ENCODE peak calls at places on chromosomes 16 and 17, in nine cellular contexts. I, C, G, M, U, N, V, Z and R are unnamed samples.

GRCh38 chr17:29357821-29358232 is 32.3 kb upstream of the TAOK1 start:
- DNase-seq in I (peak; percentile 12), C (no peak), G (no peak), M (peak; percentile 48), U (no peak), N (no peak), V (no peak), Z (no peak), R (no peak)

GRCh38 chr17:40564883-40565744 is at the start of gene CCR7:
- DNase-seq in I (no peak), C (no peak), G (peak; percentile 38), M (no peak), U (peak; percentile 75), N (no peak), V (no peak), Z (no peak), R (no peak)

GRCh38 chr17:73650147-73650546 is 5.9 kb upstream of the SDK2 start:
- DNase-seq in I (peak; percentile 11), C (peak; percentile 71), G (peak; percentile 77), M (no peak), U (peak; percentile 59), N (peak; percentile 58), V (no peak), Z (no peak), R (peak; percentile 64)

GRCh38 chr17:52606590-52606989 is 448.1 kb upstream of the CA10 start:
- DNase-seq in I (no peak), C (no peak), G (no peak), M (no peak), U (no peak), N (no peak), V (no peak), Z (no peak), R (no peak)

GRCh38 chr17:39629494-39629880 is 2.7 kb downstream of the PPP1R1B start:
- DNase-seq in I (no peak), C (no peak), G (no peak), M (no peak), U (no peak), N (no peak), V (no peak), Z (no peak), R (no peak)

GRCh38 chr17:66472123-66472522 is 169.7 kb downstream of the PRKCA start:
- DNase-seq in I (no peak), C (no peak), G (no peak), M (no peak), U (no peak), N (no peak), V (no peak), Z (no peak), R (no peak)

GRCh38 chr17:42120161-42121065 is 754 bp downstream of the KAT2A start:
- DNase-seq in I (no peak), C (peak; percentile 67), G (peak; percentile 85), M (no peak), U (peak; percentile 48), N (no peak), V (no peak), Z (no peak), R (peak; percentile 79)

GRCh38 chr17:1638171-1638583 is 7.4 kb downstream of the SCARF1 start:
- DNase-seq in I (no peak), C (no peak), G (no peak), M (no peak), U (no peak), N (no peak), V (no peak), Z (no peak), R (peak; percentile 79)

GRCh38 chr16:56041556-56042140 is 149.6 kb upstream of the GNAO1 start:
- DNase-seq in I (peak; percentile 36), C (peak; percentile 86), G (peak; percentile 78), M (no peak), U (peak; percentile 10), N (peak; percentile 72), V (no peak), Z (peak; percentile 16), R (peak; percentile 76)

GRCh38 chr16:56042416-56042815 is 148.9 kb upstream of the GNAO1 start:
- DNase-seq in I (no peak), C (no peak), G (no peak), M (no peak), U (no peak), N (no peak), V (no peak), Z (no peak), R (no peak)

DNA sequence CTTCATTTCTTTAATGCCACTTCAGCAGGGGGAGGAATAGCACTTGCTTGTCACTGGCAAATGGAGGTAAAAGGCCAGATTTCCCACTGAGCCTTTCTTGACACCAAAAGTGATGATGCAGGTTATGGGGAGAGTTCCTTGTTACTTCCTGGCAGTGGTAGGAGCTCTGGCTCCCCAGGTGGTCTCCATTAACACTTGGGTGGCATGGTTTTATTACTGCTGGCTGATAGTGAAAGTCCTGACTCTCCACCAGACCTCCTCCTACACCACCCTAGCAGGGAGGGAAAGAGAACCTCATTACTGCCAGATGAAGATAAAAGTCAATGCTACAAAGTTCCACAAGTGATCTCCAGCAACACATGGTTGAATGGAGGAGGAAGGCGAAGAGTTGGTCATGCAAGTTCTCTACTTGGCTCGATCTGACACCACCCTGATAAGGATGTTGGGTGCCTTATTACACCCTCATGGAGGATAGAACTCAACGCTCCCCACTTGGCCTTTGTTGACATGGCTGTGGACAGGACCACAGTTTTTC is 152.7 kb upstream of the GNAO1 start:
- DNase-seq in I (no peak), C (no peak), G (no peak), M (no peak), U (no peak), N (no peak), V (no peak), Z (no peak), R (no peak)
- H3K4me2 ChIP-seq in I (no peak overlapping the region), C (no peak overlapping the region), G (no peak overlapping the region), M (no peak overlapping the region), U (no peak overlapping the region), N (no peak overlapping the region), V (no peak overlapping the region), Z (no peak overlapping the region), R (no peak overlapping the region)

DNA sequence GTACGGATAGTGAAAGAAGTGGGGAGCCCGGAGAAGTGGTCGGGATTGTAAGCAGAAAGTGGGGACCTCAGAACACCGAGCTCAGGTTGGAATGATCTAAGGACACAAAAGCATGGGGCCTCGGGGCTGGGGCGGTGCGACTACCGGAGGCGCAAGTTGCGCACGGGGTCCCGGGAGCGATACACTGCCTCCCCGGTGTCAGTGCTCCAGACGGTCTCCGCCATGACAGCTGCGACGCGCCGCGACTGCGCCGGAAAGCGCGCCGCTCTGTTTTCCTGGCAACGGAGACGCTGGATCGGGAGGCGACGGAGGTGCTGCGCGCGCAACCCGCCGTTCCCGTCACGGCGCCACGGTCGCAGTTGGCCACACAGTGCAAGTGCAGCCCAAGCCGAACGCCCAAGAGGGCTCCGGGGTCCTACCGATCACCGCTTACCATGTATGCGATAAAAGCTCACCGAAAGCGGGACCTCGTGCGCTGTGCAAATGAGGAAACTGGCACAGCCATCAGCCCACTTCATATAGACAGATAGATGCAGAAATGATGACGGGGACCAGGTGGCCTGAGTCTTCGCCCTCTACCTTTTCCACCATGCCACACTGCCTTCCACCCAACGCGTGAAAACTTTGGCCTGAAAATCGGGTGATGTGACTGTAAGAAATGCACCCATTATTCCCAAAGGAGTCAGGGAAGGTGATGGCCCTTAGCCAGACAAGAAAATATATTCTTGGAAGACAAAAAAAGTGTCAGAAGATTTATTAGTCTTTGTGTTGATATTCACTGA is at the start of gene MKS1:
- DNase-seq in I (peak; percentile 87), C (peak; percentile 95), G (peak; percentile 99), M (peak; percentile 83), U (peak; percentile 70), N (peak; percentile 98), V (peak; percentile 94), Z (peak; percentile 94), R (peak; percentile 98)
- H3K27ac ChIP-seq in I (peak within 1 kb of the TSS; percentile 70), C (peak within 1 kb of the TSS; percentile 90), G (no peak within 1 kb of the TSS), M (peak within 1 kb of the TSS; percentile 71), U (no peak within 1 kb of the TSS), N (peak within 1 kb of the TSS; percentile 39), V (peak within 1 kb of the TSS; percentile 48), Z (no peak within 1 kb of the TSS), R (no peak within 1 kb of the TSS)

GRCh38 chr16:74558873-74559272 is 48.0 kb downstream of the GLG1 start:
- DNase-seq in I (peak; percentile 37), C (no peak), G (no peak), M (no peak), U (no peak), N (no peak), V (no peak), Z (no peak), R (no peak)

GRCh38 chr16:74563828-74564263 is 43.1 kb downstream of the GLG1 start:
- DNase-seq in I (peak; percentile 50), C (no peak), G (no peak), M (peak; percentile 65), U (no peak), N (peak; percentile 48), V (no peak), Z (peak; percentile 52), R (no peak)

GRCh38 chr16:74562117-74562516 is 44.8 kb downstream of the GLG1 start:
- DNase-seq in I (no peak), C (no peak), G (no peak), M (no peak), U (no peak), N (no peak), V (no peak), Z (no peak), R (no peak)

GRCh38 chr16:74560912-74561311 is 46.0 kb downstream of the GLG1 start:
- DNase-seq in I (no peak), C (no peak), G (no peak), M (no peak), U (no peak), N (no peak), V (no peak), Z (no peak), R (no peak)

GRCh38 chr16:74561626-74562025 is 45.3 kb downstream of the GLG1 start:
- DNase-seq in I (no peak), C (no peak), G (no peak), M (no peak), U (no peak), N (no peak), V (peak; percentile 46), Z (no peak), R (no peak)
- H3K79me2 ChIP-seq in I (peaks cover 94% of the 10 kb centered on the region), C (peaks cover 99% of the 10 kb centered on the region), G (peaks cover 16% of the 10 kb centered on the region), M (peaks cover 25% of the 10 kb centered on the region), U (peaks cover 32% of the 10 kb centered on the region), N (peaks cover 93% of the 10 kb centered on the region), V (peaks cover 55% of the 10 kb centered on the region), Z (peaks cover 72% of the 10 kb centered on the region), R (peaks cover 96% of the 10 kb centered on the region)

GRCh38 chr17:6755731-6756184 is at the start of gene XAF1:
- DNase-seq in I (no peak), C (no peak), G (no peak), M (no peak), U (peak; percentile 27), N (no peak), V (peak; percentile 78), Z (peak; percentile 32), R (no peak)

GRCh38 chr17:6753565-6753964 is 2.3 kb upstream of the XAF1 start:
- DNase-seq in I (no peak), C (no peak), G (no peak), M (peak; percentile 19), U (no peak), N (no peak), V (peak; percentile 74), Z (no peak), R (peak; percentile 61)

GRCh38 chr17:6753006-6753445 is 2.8 kb upstream of the XAF1 start:
- DNase-seq in I (peak; percentile 66), C (peak; percentile 56), G (peak; percentile 63), M (peak; percentile 94), U (peak; percentile 5), N (peak; percentile 11), V (peak; percentile 87), Z (peak; percentile 60), R (peak; percentile 57)

GRCh38 chr17:6756425-6757012 is 673 bp downstream of the XAF1 start:
- DNase-seq in I (no peak), C (no peak), G (no peak), M (no peak), U (no peak), N (no peak), V (no peak), Z (no peak), R (no peak)

GRCh38 chr17:6755281-6755680 is 565 bp upstream of the XAF1 start:
- DNase-seq in I (no peak), C (no peak), G (no peak), M (no peak), U (no peak), N (peak; percentile 40), V (no peak), Z (no peak), R (peak; percentile 18)
- H3K4me2 ChIP-seq in I (peak overlapping the region; percentile 67), C (no peak overlapping the region), G (no peak overlapping the region), M (peak overlapping the region; percentile 93), U (peak overlapping the region; percentile 70), N (peak overlapping the region; percentile 65), V (peak overlapping the region; percentile 93), Z (no peak overlapping the region), R (no peak overlapping the region)